ENCODE peak calls at places on chromosomes 7 and 10, in five cellular contexts. T is RWPE1, O is HAP-1, E is RKO, S is GM13976. Y is an unnamed sample.

GRCh38 chr10:103082683-103083082 is 110.4 kb downstream of the NT5C2 start:
- DNase-seq in S (no peak), E (no peak), T (no peak), O (no peak), Y (no peak)

GRCh38 chr10:79933961-79934360 is 14.9 kb downstream of the SFTPD start:
- DNase-seq in O (no peak), T (no peak), S (no peak), E (no peak), Y (no peak)

GRCh38 chr7:132575336-132575986 is 809 bp downstream of the PLXNA4 start:
- DNase-seq in S (peak; percentile 35), T (no peak), O (no peak), E (no peak), Y (no peak)

GRCh38 chr10:110512461-110513187 is 14.9 kb downstream of the DUSP5 start:
- DNase-seq in E (peak; percentile 97), O (no peak), S (no peak), T (peak; percentile 87), Y (no peak)

GRCh38 chr7:90172121-90172520 is 17.9 kb downstream of the STEAP1 start:
- DNase-seq in T (no peak), O (no peak), E (no peak), S (no peak), Y (no peak)

GRCh38 chr10:114626841-114627240 is 31.2 kb downstream of the ABLIM1 start:
- DNase-seq in O (no peak), S (no peak), E (no peak), T (no peak), Y (no peak)

GRCh38 chr7:12323415-12323814 is 80.2 kb downstream of the VWDE start:
- DNase-seq in O (no peak), T (no peak), S (no peak), E (no peak), Y (no peak)

GRCh38 chr7:93354815-93355214 is 122.6 kb downstream of the VPS50 start:
- DNase-seq in T (no peak), S (no peak), O (no peak), E (no peak), Y (no peak)

GRCh38 chr10:3226960-3227724 is 54.6 kb upstream of the PITRM1 start:
- DNase-seq in O (no peak), T (peak; percentile 75), S (no peak), E (peak; percentile 62), Y (no peak)

GRCh38 chr10:109976657-109977056 is 31.1 kb upstream of the ADD3 start:
- DNase-seq in E (no peak), T (no peak), O (no peak), S (no peak), Y (no peak)

GRCh38 chr7:27478104-27478503 is 184.6 kb downstream of the HIBADH start:
- DNase-seq in O (no peak), S (no peak), E (no peak), T (no peak), Y (no peak)

GRCh38 chr10:124640056-124640455 is 104.1 kb downstream of the FAM53B start:
- DNase-seq in T (no peak), E (no peak), O (no peak), S (no peak), Y (peak; percentile 77)

GRCh38 chr7:32536585-32536984 is 41.3 kb downstream of the AVL9 start:
- DNase-seq in E (peak; percentile 12), S (no peak), T (peak; percentile 51), O (no peak), Y (no peak)

GRCh38 chr7:29946428-29947186 is 43.0 kb downstream of the SCRN1 start:
- DNase-seq in T (no peak), E (peak; percentile 7), S (no peak), O (peak; percentile 37), Y (no peak)

GRCh38 chr10:91200314-91201212 is 19.9 kb upstream of the PCGF5 start:
- DNase-seq in T (no peak), S (no peak), E (no peak), O (no peak), Y (no peak)

GRCh38 chr7:22589641-22590141 is 89.7 kb upstream of the STEAP1B start:
- DNase-seq in O (peak; percentile 71), E (no peak), T (no peak), S (no peak), Y (no peak)

GRCh38 chr7:159140170-159140910 is 4.3 kb downstream of the VIPR2 start:
- DNase-seq in T (no peak), S (no peak), E (no peak), O (no peak), Y (peak; percentile 67)

GRCh38 chr10:118698421-118698820 is 56.3 kb downstream of the CACUL1 start:
- DNase-seq in T (peak; percentile 29), E (peak; percentile 36), O (no peak), S (peak; percentile 43), Y (peak; percentile 73)

GRCh38 chr7:151087247-151088018 is 1.2 kb downstream of the AGAP3 start:
- DNase-seq in S (peak; percentile 70), O (no peak), T (peak; percentile 44), E (peak; percentile 72), Y (peak; percentile 88)

GRCh38 chr10:55144001-55144400 is 343.0 kb upstream of the PCDH15 start:
- DNase-seq in O (no peak), T (peak; percentile 4), S (no peak), E (peak; percentile 34), Y (no peak)

GRCh38 chr7:26900283-26900682 is 35.9 kb upstream of the SKAP2 start:
- DNase-seq in E (no peak), O (no peak), T (no peak), S (no peak), Y (no peak)

GRCh38 chr10:80075781-80076180 is 2.7 kb upstream of the TMEM254 start:
- DNase-seq in E (peak; percentile 60), O (no peak), T (peak; percentile 40), S (no peak), Y (no peak)

GRCh38 chr7:73452999-73453635 is 19.5 kb downstream of the FZD9 start:
- DNase-seq in T (no peak), S (no peak), O (no peak), E (no peak), Y (no peak)

Y was measured in spleen.